ENCODE peak calls at places on chromosomes 7 and 10, in five cellular contexts. F, X, B, O and J are unnamed samples.
A peak's percentile ranks its signal among the peaks of the same experiment; 100 is the strongest.

GRCh38 chr10:59593768-59594167 is 115.9 kb downstream of the SLC16A9 start:
- DNase-seq in F (no peak), X (no peak), B (no peak), O (no peak), J (no peak)

GRCh38 chr7:149817836-149818535 is 20.2 kb upstream of the ZNF862 start:
- DNase-seq in F (no peak), X (no peak), B (no peak), O (no peak), J (no peak)

GRCh38 chr7:99679400-99680191 is at the start of gene CYP3A5:
- DNase-seq in F (no peak), X (no peak), B (no peak), O (no peak), J (no peak)

GRCh38 chr7:64180989-64181388 is 26.0 kb upstream of the ZNF735 start:
- DNase-seq in F (no peak), X (no peak), B (no peak), O (no peak), J (no peak)

GRCh38 chr10:102814873-102815661 is 22.1 kb downstream of the CYP17A1 start:
- DNase-seq in F (no peak), X (peak; percentile 89), B (no peak), O (no peak), J (peak; percentile 82)

GRCh38 chr10:128069351-128070051 is 56.7 kb downstream of the MKI67 start:
- DNase-seq in F (no peak), X (peak; percentile 76), B (peak; percentile 65), O (peak; percentile 79), J (peak; percentile 70)

GRCh38 chr10:87771871-87772500 is 46.0 kb downstream of the ATAD1 start:
- DNase-seq in F (no peak), X (no peak), B (no peak), O (no peak), J (no peak)

GRCh38 chr7:123303926-123304325 is 104.2 kb upstream of the SLC13A1 start:
- DNase-seq in F (no peak), X (no peak), B (no peak), O (no peak), J (no peak)

GRCh38 chr10:93566435-93567276 is at the start of gene FFAR4:
- DNase-seq in F (no peak), X (no peak), B (no peak), O (no peak), J (peak; percentile 89)

GRCh38 chr10:114684085-114684821 is 26.2 kb upstream of the ABLIM1 start:
- DNase-seq in F (no peak), X (peak; percentile 79), B (peak; percentile 18), O (no peak), J (peak; percentile 38)

GRCh38 chr10:110495731-110496552 is 1.8 kb upstream of the DUSP5 start:
- DNase-seq in F (peak; percentile 17), X (no peak), B (no peak), O (peak; percentile 70), J (peak; percentile 42)

GRCh38 chr7:46071076-46071475 is 150.0 kb upstream of the IGFBP3 start:
- DNase-seq in F (no peak), X (no peak), B (no peak), O (no peak), J (no peak)

GRCh38 chr10:3950676-3951275 is 165.8 kb upstream of the KLF6 start:
- DNase-seq in F (no peak), X (no peak), B (no peak), O (no peak), J (peak; percentile 25)

GRCh38 chr10:47294501-47294900 is 5.5 kb upstream of the GDF10 start:
- DNase-seq in F (no peak), X (peak; percentile 28), B (no peak), O (no peak), J (no peak)

GRCh38 chr7:94803821-94804220 is 103.6 kb upstream of the PPP1R9A start:
- DNase-seq in F (no peak), X (no peak), B (no peak), O (no peak), J (no peak)

GRCh38 chr7:88638583-88638982 is 120.9 kb upstream of the ZNF804B start:
- DNase-seq in F (no peak), X (no peak), B (no peak), O (no peak), J (no peak)